ENCODE peak calls at places on chromosomes 5 and 9, in five cellular contexts. X is H9, Q is psoas muscle, K is heart left ventricle, F is sigmoid colon. L is an unnamed sample.

GRCh38 chr9:91580136-91580535 is 156.5 kb upstream of the NFIL3 start:
- DNase-seq in K (no peak), X (no peak), Q (no peak), F (no peak), L (no peak)

GRCh38 chr9:2745560-2746380 is 28.5 kb downstream of the KCNV2 start:
- DNase-seq in Q (no peak), F (no peak), K (no peak), X (no peak), L (no peak)

GRCh38 chr5:67165524-67166459 is 30.8 kb downstream of the CD180 start:
- DNase-seq in F (peak; percentile 92), K (peak; percentile 85), X (peak; percentile 95), Q (peak; percentile 90), L (peak; percentile 59)

GRCh38 chr9:115986508-115986907 is 167.1 kb upstream of the PAPPA start:
- DNase-seq in Q (no peak), F (no peak), X (no peak), K (no peak), L (no peak)

GRCh38 chr9:89730715-89731114 is 125.9 kb downstream of the GADD45G start:
- DNase-seq in F (no peak), Q (no peak), K (no peak), X (peak; percentile 41), L (no peak)

GRCh38 chr5:141349917-141350619 is at the start of gene PCDHGB1:
- DNase-seq in F (no peak), X (peak; percentile 87), Q (no peak), K (peak; percentile 52), L (no peak)

GRCh38 chr9:137113385-137114159 is 961 bp downstream of the DPP7 start:
- DNase-seq in Q (no peak), F (peak; percentile 62), X (no peak), K (no peak), L (no peak)

GRCh38 chr9:130823435-130823834 is 11.6 kb upstream of the ABL1 start:
- DNase-seq in Q (no peak), K (no peak), X (no peak), F (no peak), L (no peak)

GRCh38 chr9:115036691-115037090 is 81.3 kb downstream of the TNC start:
- DNase-seq in K (no peak), X (no peak), F (no peak), Q (no peak), L (no peak)

GRCh38 chr5:175872287-175873089 is 1.1 kb downstream of the CPLX2 start:
- DNase-seq in F (no peak), X (peak; percentile 55), K (no peak), Q (no peak), L (no peak)

GRCh38 chr5:113866763-113867162 is 353.3 kb downstream of the YTHDC2 start:
- DNase-seq in K (no peak), X (no peak), F (no peak), Q (no peak), L (no peak)

GRCh38 chr5:1881273-1881586 is 1.5 kb downstream of the IRX4 start:
- DNase-seq in K (no peak), F (no peak), X (peak; percentile 93), Q (no peak), L (no peak)

GRCh38 chr9:4937436-4937835 is 47.6 kb upstream of the JAK2 start:
- DNase-seq in Q (no peak), K (no peak), F (no peak), X (no peak), L (no peak)

GRCh38 chr5:17333755-17334154 is 116.3 kb downstream of the BASP1 start:
- DNase-seq in X (no peak), K (no peak), F (no peak), Q (no peak), L (no peak)

GRCh38 chr9:86368871-86369521 is 14.8 kb upstream of the TUT7 start:
- DNase-seq in Q (no peak), F (no peak), X (no peak), K (no peak), L (no peak)

GRCh38 chr5:123269436-123269835 is 153.8 kb downstream of the CEP120 start:
- DNase-seq in K (no peak), F (no peak), X (no peak), Q (no peak), L (no peak)

GRCh38 chr9:4936277-4936676 is 48.8 kb upstream of the JAK2 start:
- DNase-seq in Q (no peak), K (no peak), F (no peak), X (no peak), L (no peak)

GRCh38 chr5:141359790-141360426 is at the start of gene PCDHGB2:
- DNase-seq in F (no peak), X (peak; percentile 50), K (no peak), Q (no peak), L (no peak)

GRCh38 chr5:31194458-31194808 is 947 bp downstream of the CDH6 start:
- DNase-seq in Q (no peak), X (no peak), F (no peak), K (no peak), L (no peak)

GRCh38 chr5:116212225-116212624 is 127.4 kb downstream of the COMMD10 start:
- DNase-seq in F (no peak), Q (no peak), X (no peak), K (no peak), L (no peak)

GRCh38 chr5:114243281-114243982 is 118.4 kb upstream of the KCNN2 start:
- DNase-seq in K (no peak), F (no peak), X (no peak), Q (no peak), L (no peak)

GRCh38 chr5:148394587-148395019 is 10.8 kb downstream of the FBXO38 start:
- DNase-seq in K (no peak), X (no peak), Q (no peak), F (no peak), L (no peak)

GRCh38 chr9:120104771-120105170 is 475.2 kb downstream of the CDK5RAP2 start:
- DNase-seq in Q (no peak), X (no peak), K (no peak), F (no peak), L (no peak)

GRCh38 chr5:135569755-135570452 is 8.9 kb downstream of the CXCL14 start:
- DNase-seq in F (no peak), K (no peak), X (peak; percentile 81), Q (peak; percentile 62), L (no peak)

GRCh38 chr9:91720313-91720712 is 229.7 kb downstream of the ROR2 start:
- DNase-seq in K (no peak), Q (no peak), X (no peak), F (no peak), L (no peak)

GRCh38 chr9:131259432-131259885 is 16.9 kb downstream of the FAM78A start:
- DNase-seq in Q (no peak), F (no peak), X (no peak), K (peak; percentile 14), L (no peak)

GRCh38 chr5:149837680-149838269 is 106.8 kb downstream of the PDE6A start:
- DNase-seq in K (no peak), Q (peak; percentile 74), F (no peak), X (peak; percentile 88), L (no peak)
- TF ChIP-seq CTCF in K (peak; percentile 58), Q (peak; percentile 41), F (no peak), X (peak; percentile 85), L (peak; percentile 68)

GRCh38 chr5:24535646-24536045 is 109.1 kb downstream of the CDH10 start:
- DNase-seq in X (no peak), K (no peak), Q (no peak), F (no peak), L (no peak)

GRCh38 chr5:24539625-24540024 is 105.2 kb downstream of the CDH10 start:
- DNase-seq in Q (no peak), K (no peak), X (no peak), F (no peak), L (no peak)

GRCh38 chr5:24538345-24538744 is 106.4 kb downstream of the CDH10 start:
- DNase-seq in K (no peak), Q (no peak), X (no peak), F (no peak), L (no peak)
- H3K4me1 ChIP-seq in K (no peaks in the 10 kb centered on the region), Q (no peaks in the 10 kb centered on the region), X (no peaks in the 10 kb centered on the region), F (no peaks in the 10 kb centered on the region), L (no peaks in the 10 kb centered on the region)

GRCh38 chr5:59661306-59661705 is 232.2 kb downstream of the PDE4D start:
- DNase-seq in Q (no peak), K (no peak), X (no peak), F (no peak), L (no peak)

GRCh38 chr5:59656351-59657254 is 236.9 kb downstream of the PDE4D start:
- DNase-seq in X (no peak), K (no peak), Q (no peak), F (no peak), L (no peak)

GRCh38 chr5:59665086-59665831 is 228.3 kb downstream of the PDE4D start:
- DNase-seq in K (no peak), F (no peak), X (no peak), Q (no peak), L (no peak)

GRCh38 chr5:59661939-59662615 is 231.4 kb downstream of the PDE4D start:
- DNase-seq in F (no peak), Q (no peak), K (no peak), X (no peak), L (no peak)

GRCh38 chr5:59660737-59661136 is 232.8 kb downstream of the PDE4D start:
- DNase-seq in Q (no peak), X (no peak), K (no peak), F (no peak), L (no peak)
- TF ChIP-seq CTCF in Q (peak; percentile 46), X (peak; percentile 56), K (no peak), F (no peak), L (no peak)

DNA sequence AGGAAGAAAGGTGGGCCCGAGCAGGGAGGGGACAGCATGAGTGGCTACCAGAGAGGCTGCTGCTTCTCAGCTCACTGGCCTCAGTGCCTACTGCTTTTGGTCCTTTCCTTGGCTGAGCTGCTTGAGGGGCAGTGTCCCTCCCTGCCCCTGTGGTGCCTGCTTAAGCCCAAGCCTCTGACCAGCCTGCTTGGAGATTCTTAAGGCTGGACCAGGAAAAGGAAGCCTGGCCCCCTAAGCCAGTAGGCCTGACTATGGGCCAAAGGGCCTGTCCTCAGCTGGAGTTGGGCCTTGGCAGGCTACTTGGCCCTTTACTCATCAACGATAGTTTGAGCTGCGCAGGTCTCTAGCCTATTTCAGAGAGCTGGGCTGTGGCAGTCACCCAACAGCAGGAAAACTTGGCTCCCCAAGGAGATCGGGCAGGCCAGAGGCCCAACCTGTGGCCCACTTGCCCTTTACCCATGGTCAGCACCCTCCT is 24.9 kb downstream of the TCF7 start:
- DNase-seq in Q (peak; percentile 47), F (peak; percentile 61), K (no peak), X (no peak), L (no peak)
- H3K4me1 ChIP-seq in Q (peaks cover 21% of the 10 kb centered on the region), F (no peaks in the 10 kb centered on the region), K (peaks cover 19% of the 10 kb centered on the region), X (no peaks in the 10 kb centered on the region), L (no peaks in the 10 kb centered on the region)

L was measured in thoracic aorta.